ENCODE peak calls at places on chromosomes 16 and 17, in four cellular contexts. X is A549, Y is K562, F is GM12878. K is an unnamed sample.
A peak's percentile ranks its signal among the peaks of the same experiment; 100 is the strongest.

GRCh38 chr16:19071811-19072777 is 4.7 kb downstream of the COQ7 start:
- DNase-seq in X (peak; percentile 41), Y (peak; percentile 75), F (no peak), K (peak; percentile 56)

GRCh38 chr17:73564856-73565255 is 79.4 kb downstream of the SDK2 start:
- DNase-seq in X (no peak), Y (no peak), F (no peak), K (no peak)

GRCh38 chr17:64641499-64641898 is 20.6 kb downstream of the SMURF2 start:
- DNase-seq in X (peak; percentile 41), Y (peak; percentile 49), F (no peak), K (peak; percentile 91)

GRCh38 chr17:83202002-83203000 is 122.9 kb downstream of the METRNL start:
- DNase-seq in X (no peak), Y (no peak), F (no peak), K (no peak)

GRCh38 chr16:85461814-85462404 is 151.2 kb upstream of the GSE1 start:
- DNase-seq in X (no peak), Y (peak; percentile 91), F (no peak), K (peak; percentile 50)

GRCh38 chr17:33023790-33024189 is 32.1 kb downstream of the SPACA3 start:
- DNase-seq in X (no peak), Y (no peak), F (no peak), K (no peak)

GRCh38 chr17:17700251-17700969 is 19.2 kb downstream of the RAI1 start:
- DNase-seq in X (no peak), Y (no peak), F (no peak), K (no peak)

GRCh38 chr16:70437017-70437581 is 1.8 kb downstream of the ST3GAL2 start:
- DNase-seq in X (no peak), Y (peak; percentile 94), F (no peak), K (peak; percentile 94)

GRCh38 chr17:69539781-69540319 is 125.4 kb downstream of the MAP2K6 start:
- DNase-seq in X (no peak), Y (no peak), F (no peak), K (peak; percentile 93)

GRCh38 chr16:66273036-66273435 is 93.5 kb upstream of the CDH5 start:
- DNase-seq in X (no peak), Y (no peak), F (no peak), K (no peak)

GRCh38 chr17:73494096-73494954 is 149.9 kb downstream of the SDK2 start:
- DNase-seq in X (no peak), Y (no peak), F (no peak), K (no peak)

GRCh38 chr17:2475056-2475455 is 36.6 kb downstream of the METTL16 start:
- DNase-seq in X (no peak), Y (no peak), F (no peak), K (no peak)

GRCh38 chr17:28760987-28761562 is 17.3 kb downstream of the TRAF4 start:
- DNase-seq in X (no peak), Y (no peak), F (no peak), K (peak; percentile 66)

GRCh38 chr17:44564429-44564828 is 7.1 kb downstream of the FZD2 start:
- DNase-seq in X (no peak), Y (no peak), F (no peak), K (no peak)

GRCh38 chr17:64418506-64419339 is 28.1 kb upstream of the PECAM1 start:
- DNase-seq in X (peak; percentile 77), Y (peak; percentile 71), F (no peak), K (peak; percentile 74)

GRCh38 chr16:1499756-1500464 is 6.8 kb downstream of the TELO2 start:
- DNase-seq in X (no peak), Y (no peak), F (no peak), K (no peak)

GRCh38 chr17:79562806-79563141 is 48.1 kb downstream of the RBFOX3 start:
- DNase-seq in X (no peak), Y (no peak), F (no peak), K (no peak)

GRCh38 chr16:79716645-79717323 is 116.2 kb upstream of the MAF start:
- DNase-seq in X (no peak), Y (no peak), F (no peak), K (no peak)

GRCh38 chr16:442976-443375 is 17.5 kb downstream of the RAB11FIP3 start:
- DNase-seq in X (no peak), Y (no peak), F (no peak), K (no peak)

GRCh38 chr17:77499699-77500435 is 359.1 kb downstream of the SEC14L1 start:
- DNase-seq in X (no peak), Y (no peak), F (no peak), K (no peak)

GRCh38 chr16:90032664-90033346 is 13.5 kb upstream of the DBNDD1 start:
- DNase-seq in X (no peak), Y (no peak), F (no peak), K (peak; percentile 65)

GRCh38 chr17:48335858-48336500 is 94.0 kb downstream of the SKAP1 start:
- DNase-seq in X (peak; percentile 35), Y (peak; percentile 64), F (peak; percentile 37), K (peak; percentile 71)

GRCh38 chr16:85471469-85472431 is 141.4 kb upstream of the GSE1 start:
- DNase-seq in X (no peak), Y (peak; percentile 49), F (no peak), K (no peak)

GRCh38 chr17:4715071-4715749 is 4.8 kb downstream of the ARRB2 start:
- DNase-seq in X (no peak), Y (no peak), F (no peak), K (no peak)

GRCh38 chr16:12601290-12601900 is 202.3 kb downstream of the CPPED1 start:
- DNase-seq in X (no peak), Y (no peak), F (no peak), K (no peak)

GRCh38 chr16:48503779-48504178 is 106.2 kb downstream of the N4BP1 start:
- DNase-seq in X (no peak), Y (no peak), F (no peak), K (peak; percentile 89)

GRCh38 chr16:84611041-84611440 is 6.8 kb downstream of the COTL1 start:
- DNase-seq in X (no peak), Y (no peak), F (no peak), K (peak; percentile 61)

GRCh38 chr16:55817236-55817912 is 15.5 kb downstream of the CES1 start:
- DNase-seq in X (no peak), Y (no peak), F (no peak), K (no peak)

GRCh38 chr16:19184823-19185509 is 16.9 kb downstream of the SYT17 start:
- DNase-seq in X (no peak), Y (no peak), F (no peak), K (no peak)

GRCh38 chr17:79888009-79888540 is 48.8 kb upstream of the CBX4 start:
- DNase-seq in X (no peak), Y (no peak), F (no peak), K (no peak)

GRCh38 chr16:20612551-20613470 is 36.6 kb upstream of the ACSM2B start:
- DNase-seq in X (no peak), Y (no peak), F (no peak), K (no peak)

GRCh38 chr16:65312071-65312470 is 190.2 kb upstream of the CDH11 start:
- DNase-seq in X (no peak), Y (no peak), F (no peak), K (peak; percentile 68)

GRCh38 chr17:75486951-75487350 is 28.4 kb downstream of the CASKIN2 start:
- DNase-seq in X (no peak), Y (no peak), F (no peak), K (no peak)

GRCh38 chr16:15822957-15823356 is 33.9 kb downstream of the MYH11 start:
- DNase-seq in X (no peak), Y (no peak), F (no peak), K (no peak)

DNA sequence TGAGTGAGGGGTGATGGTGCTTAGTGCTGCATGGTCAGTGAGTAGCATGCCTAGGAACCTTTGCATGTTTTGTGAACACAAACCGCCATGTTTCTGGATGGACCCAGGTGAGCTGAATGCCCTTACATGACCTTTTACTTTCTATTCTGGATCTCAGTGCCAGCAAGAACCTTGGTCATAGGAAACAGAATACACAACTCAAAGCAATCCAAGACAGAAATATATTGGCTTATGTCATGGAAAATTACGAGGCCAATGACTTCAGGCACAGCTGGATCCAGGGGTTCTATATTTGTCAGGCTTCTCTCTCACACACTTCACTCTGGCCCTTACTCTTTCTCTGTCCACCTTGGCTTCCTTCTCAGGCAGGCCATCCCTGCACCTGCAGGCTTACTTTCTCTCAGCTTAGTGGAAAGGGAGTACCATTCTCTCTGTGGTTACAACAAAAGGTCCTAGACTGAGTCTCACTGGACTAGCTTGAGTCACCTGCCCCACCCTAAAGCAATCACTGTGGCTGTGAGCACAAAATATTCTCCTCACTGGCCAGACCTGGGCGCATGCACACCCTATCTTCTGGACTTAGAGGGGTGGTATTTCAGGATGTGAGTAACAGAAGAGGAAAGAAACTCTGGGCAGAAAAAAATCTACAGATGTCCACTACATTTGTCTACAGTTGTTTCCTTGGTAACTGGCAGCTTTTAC is 20.4 kb upstream of the CPNE2 start:
- DNase-seq in X (no peak), Y (no peak), F (no peak), K (peak; percentile 62)
- TF ChIP-seq ELK1 in X (no peak), Y (no peak), F (no peak), K (no peak)

GRCh38 chr16:81167851-81168250 is 70.6 kb upstream of the BCO1 start:
- DNase-seq in X (no peak), Y (no peak), F (no peak), K (no peak)
- TF ChIP-seq ELK1 in X (no peak), Y (no peak), F (no peak), K (no peak)

GRCh38 chr17:6657633-6658287 is 6.2 kb downstream of the C17orf100 start:
- DNase-seq in X (no peak), Y (no peak), F (no peak), K (no peak)
- TF ChIP-seq ELK1 in X (no peak), Y (no peak), F (no peak), K (no peak)

DNA sequence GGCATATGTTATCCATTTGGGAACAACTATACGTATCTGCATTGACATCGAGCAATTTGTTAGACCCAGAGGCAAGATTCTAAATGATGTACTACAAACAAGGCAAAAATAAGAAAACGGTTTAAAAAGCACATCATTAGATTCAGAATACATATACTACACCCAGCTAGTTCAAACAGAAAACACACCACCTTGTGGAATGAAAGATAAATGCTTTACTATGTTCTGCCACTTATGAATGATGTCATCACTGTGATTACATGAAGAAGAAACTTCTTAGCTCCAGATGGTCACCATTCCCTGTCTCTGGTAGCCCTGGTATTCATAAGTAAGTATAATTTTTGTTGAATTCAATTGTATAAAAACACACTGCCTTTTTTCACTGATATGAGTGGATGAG is 7.8 kb downstream of the NACA2 start:
- DNase-seq in X (peak; percentile 73), Y (peak; percentile 27), F (no peak), K (peak; percentile 83)
- TF ChIP-seq ELK1 in X (no peak), Y (no peak), F (no peak), K (no peak)

GRCh38 chr16:11075163-11075562 is 130.8 kb downstream of the CLEC16A start:
- DNase-seq in X (no peak), Y (no peak), F (no peak), K (no peak)
- TF ChIP-seq ELK1 in X (no peak), Y (no peak), F (no peak), K (no peak)

GRCh38 chr17:35460354-35460851 is 11.8 kb upstream of the SLFN13 start:
- DNase-seq in X (peak; percentile 41), Y (peak; percentile 35), F (peak; percentile 39), K (no peak)
- TF ChIP-seq ELK1 in X (no peak), Y (no peak), F (no peak), K (no peak)

K was measured in IMR-90.